ENCODE peak calls at places on chromosomes 13 and 19, in seven cellular contexts. One of them, this sample, is unnamed.

GRCh38 chr13:99353836-99354235 is 46.6 kb upstream of the GPR183 start:
- DNase-seq in SK-N-SH: no peak
- DNase-seq in spleen: no peak
- DNase-seq in endothelial cell of umbilical vein: no peak
- DNase-seq in breast epithelium: no peak
- DNase-seq in esophagus muscularis mucosa: peak; percentile 82
- DNase-seq in GM12892: no peak
- DNase-seq in this sample: no peak

GRCh38 chr13:45333973-45334922 is 6.7 kb downstream of the TPT1 start:
- DNase-seq in SK-N-SH: no peak
- DNase-seq in spleen: no peak
- DNase-seq in endothelial cell of umbilical vein: peak; percentile 45
- DNase-seq in breast epithelium: no peak
- DNase-seq in esophagus muscularis mucosa: no peak
- DNase-seq in GM12892: no peak
- DNase-seq in this sample: no peak

GRCh38 chr13:44313674-44314073 is 60.0 kb upstream of the SERP2 start:
- DNase-seq in SK-N-SH: no peak
- DNase-seq in spleen: no peak
- DNase-seq in endothelial cell of umbilical vein: peak; percentile 76
- DNase-seq in breast epithelium: no peak
- DNase-seq in esophagus muscularis mucosa: no peak
- DNase-seq in GM12892: no peak
- DNase-seq in this sample: no peak

GRCh38 chr13:108566413-108567170 is 62.8 kb upstream of the MYO16 start:
- DNase-seq in SK-N-SH: no peak
- DNase-seq in spleen: no peak
- DNase-seq in endothelial cell of umbilical vein: no peak
- DNase-seq in breast epithelium: no peak
- DNase-seq in esophagus muscularis mucosa: no peak
- DNase-seq in GM12892: no peak
- DNase-seq in this sample: no peak

GRCh38 chr19:44111910-44112463 is 1.2 kb upstream of the ZNF225 start:
- DNase-seq in SK-N-SH: peak; percentile 24
- DNase-seq in spleen: no peak
- DNase-seq in endothelial cell of umbilical vein: peak; percentile 65
- DNase-seq in breast epithelium: no peak
- DNase-seq in esophagus muscularis mucosa: no peak
- DNase-seq in GM12892: no peak
- DNase-seq in this sample: no peak

GRCh38 chr19:41447732-41448332 is 4.9 kb downstream of the ERICH4 start:
- DNase-seq in SK-N-SH: no peak
- DNase-seq in spleen: no peak
- DNase-seq in endothelial cell of umbilical vein: no peak
- DNase-seq in breast epithelium: no peak
- DNase-seq in esophagus muscularis mucosa: no peak
- DNase-seq in GM12892: no peak
- DNase-seq in this sample: no peak

GRCh38 chr13:22077205-22077683 is 406.4 kb downstream of the FGF9 start:
- DNase-seq in SK-N-SH: no peak
- DNase-seq in spleen: no peak
- DNase-seq in endothelial cell of umbilical vein: no peak
- DNase-seq in breast epithelium: no peak
- DNase-seq in esophagus muscularis mucosa: no peak
- DNase-seq in GM12892: no peak
- DNase-seq in this sample: no peak

GRCh38 chr19:31674503-31675186 is 325.4 kb upstream of the TSHZ3 start:
- DNase-seq in SK-N-SH: no peak
- DNase-seq in spleen: no peak
- DNase-seq in endothelial cell of umbilical vein: no peak
- DNase-seq in breast epithelium: no peak
- DNase-seq in esophagus muscularis mucosa: peak; percentile 37
- DNase-seq in GM12892: no peak
- DNase-seq in this sample: no peak

GRCh38 chr13:25180450-25180794 is 8.3 kb upstream of the AMER2 start:
- DNase-seq in SK-N-SH: no peak
- DNase-seq in spleen: no peak
- DNase-seq in endothelial cell of umbilical vein: no peak
- DNase-seq in breast epithelium: no peak
- DNase-seq in esophagus muscularis mucosa: no peak
- DNase-seq in GM12892: no peak
- DNase-seq in this sample: no peak

GRCh38 chr19:13241321-13242104 is 91.3 kb downstream of the IER2 start:
- DNase-seq in SK-N-SH: no peak
- DNase-seq in spleen: no peak
- DNase-seq in endothelial cell of umbilical vein: no peak
- DNase-seq in breast epithelium: no peak
- DNase-seq in esophagus muscularis mucosa: no peak
- DNase-seq in GM12892: no peak
- DNase-seq in this sample: no peak

GRCh38 chr13:21465710-21466160 is 6.6 kb upstream of the ZDHHC20 start:
- DNase-seq in SK-N-SH: no peak
- DNase-seq in spleen: no peak
- DNase-seq in endothelial cell of umbilical vein: no peak
- DNase-seq in breast epithelium: no peak
- DNase-seq in esophagus muscularis mucosa: no peak
- DNase-seq in GM12892: no peak
- DNase-seq in this sample: no peak

GRCh38 chr19:42150940-42151339 is 18.7 kb upstream of the POU2F2 start:
- DNase-seq in SK-N-SH: peak; percentile 50
- DNase-seq in spleen: no peak
- DNase-seq in endothelial cell of umbilical vein: no peak
- DNase-seq in breast epithelium: no peak
- DNase-seq in esophagus muscularis mucosa: no peak
- DNase-seq in GM12892: no peak
- DNase-seq in this sample: no peak

GRCh38 chr13:66532146-66532545 is 698.0 kb downstream of the PCDH9 start:
- DNase-seq in SK-N-SH: no peak
- DNase-seq in spleen: no peak
- DNase-seq in endothelial cell of umbilical vein: no peak
- DNase-seq in breast epithelium: no peak
- DNase-seq in esophagus muscularis mucosa: no peak
- DNase-seq in GM12892: no peak
- DNase-seq in this sample: no peak

GRCh38 chr19:588093-588742 is 1.5 kb upstream of the HCN2 start:
- DNase-seq in SK-N-SH: peak; percentile 92
- DNase-seq in spleen: no peak
- DNase-seq in endothelial cell of umbilical vein: peak; percentile 59
- DNase-seq in breast epithelium: peak; percentile 52
- DNase-seq in esophagus muscularis mucosa: no peak
- DNase-seq in GM12892: peak; percentile 61
- DNase-seq in this sample: peak; percentile 62

GRCh38 chr19:55160128-55160985 is 2.8 kb upstream of the TNNI3 start:
- DNase-seq in SK-N-SH: peak; percentile 98
- DNase-seq in spleen: peak; percentile 95
- DNase-seq in endothelial cell of umbilical vein: peak; percentile 85
- DNase-seq in breast epithelium: peak; percentile 58
- DNase-seq in esophagus muscularis mucosa: no peak
- DNase-seq in GM12892: peak; percentile 97
- DNase-seq in this sample: peak; percentile 99

GRCh38 chr13:71922191-71922590 is 55.2 kb upstream of the DACH1 start:
- DNase-seq in SK-N-SH: no peak
- DNase-seq in spleen: no peak
- DNase-seq in endothelial cell of umbilical vein: no peak
- DNase-seq in breast epithelium: no peak
- DNase-seq in esophagus muscularis mucosa: no peak
- DNase-seq in GM12892: no peak
- DNase-seq in this sample: no peak

GRCh38 chr19:31337007-31337914 is 12.0 kb downstream of the TSHZ3 start:
- DNase-seq in SK-N-SH: no peak
- DNase-seq in spleen: no peak
- DNase-seq in endothelial cell of umbilical vein: no peak
- DNase-seq in breast epithelium: no peak
- DNase-seq in esophagus muscularis mucosa: no peak
- DNase-seq in GM12892: no peak
- DNase-seq in this sample: no peak

GRCh38 chr13:22227895-22228294 is 557.0 kb downstream of the FGF9 start:
- DNase-seq in SK-N-SH: no peak
- DNase-seq in spleen: no peak
- DNase-seq in endothelial cell of umbilical vein: no peak
- DNase-seq in breast epithelium: no peak
- DNase-seq in esophagus muscularis mucosa: no peak
- DNase-seq in GM12892: no peak
- DNase-seq in this sample: no peak

GRCh38 chr19:49340069-49340864 is 5.1 kb downstream of the CD37 start:
- DNase-seq in SK-N-SH: no peak
- DNase-seq in spleen: peak; percentile 95
- DNase-seq in endothelial cell of umbilical vein: peak; percentile 56
- DNase-seq in breast epithelium: peak; percentile 32
- DNase-seq in esophagus muscularis mucosa: peak; percentile 39
- DNase-seq in GM12892: peak; percentile 89
- DNase-seq in this sample: peak; percentile 83
- TF ChIP-seq POLR2AphosphoS5 in SK-N-SH: no peak
- TF ChIP-seq POLR2AphosphoS5 in spleen: peak; percentile 93
- TF ChIP-seq POLR2AphosphoS5 in endothelial cell of umbilical vein: no peak
- TF ChIP-seq POLR2AphosphoS5 in breast epithelium: no peak
- TF ChIP-seq POLR2AphosphoS5 in esophagus muscularis mucosa: no peak
- TF ChIP-seq POLR2AphosphoS5 in GM12892: no peak
- TF ChIP-seq POLR2AphosphoS5 in this sample: no peak

GRCh38 chr13:80341098-80341701 is at the start of gene SPRY2:
- DNase-seq in SK-N-SH: peak; percentile 92
- DNase-seq in spleen: peak; percentile 92
- DNase-seq in endothelial cell of umbilical vein: peak; percentile 97
- DNase-seq in breast epithelium: peak; percentile 91
- DNase-seq in esophagus muscularis mucosa: peak; percentile 98
- DNase-seq in GM12892: no peak
- DNase-seq in this sample: no peak

GRCh38 chr13:80341771-80342271 is 895 bp upstream of the SPRY2 start:
- DNase-seq in SK-N-SH: peak; percentile 80
- DNase-seq in spleen: peak; percentile 77
- DNase-seq in endothelial cell of umbilical vein: peak; percentile 62
- DNase-seq in breast epithelium: peak; percentile 46
- DNase-seq in esophagus muscularis mucosa: no peak
- DNase-seq in GM12892: no peak
- DNase-seq in this sample: no peak

GRCh38 chr13:80339841-80340642 is 884 bp downstream of the SPRY2 start:
- DNase-seq in SK-N-SH: peak; percentile 60
- DNase-seq in spleen: peak; percentile 88
- DNase-seq in endothelial cell of umbilical vein: peak; percentile 49
- DNase-seq in breast epithelium: peak; percentile 27
- DNase-seq in esophagus muscularis mucosa: no peak
- DNase-seq in GM12892: no peak
- DNase-seq in this sample: no peak

GRCh38 chr13:80340643-80341097 is 256 bp downstream of the SPRY2 start:
- DNase-seq in SK-N-SH: no peak
- DNase-seq in spleen: no peak
- DNase-seq in endothelial cell of umbilical vein: peak; percentile 66
- DNase-seq in breast epithelium: peak; percentile 25
- DNase-seq in esophagus muscularis mucosa: no peak
- DNase-seq in GM12892: no peak
- DNase-seq in this sample: no peak

DNA sequence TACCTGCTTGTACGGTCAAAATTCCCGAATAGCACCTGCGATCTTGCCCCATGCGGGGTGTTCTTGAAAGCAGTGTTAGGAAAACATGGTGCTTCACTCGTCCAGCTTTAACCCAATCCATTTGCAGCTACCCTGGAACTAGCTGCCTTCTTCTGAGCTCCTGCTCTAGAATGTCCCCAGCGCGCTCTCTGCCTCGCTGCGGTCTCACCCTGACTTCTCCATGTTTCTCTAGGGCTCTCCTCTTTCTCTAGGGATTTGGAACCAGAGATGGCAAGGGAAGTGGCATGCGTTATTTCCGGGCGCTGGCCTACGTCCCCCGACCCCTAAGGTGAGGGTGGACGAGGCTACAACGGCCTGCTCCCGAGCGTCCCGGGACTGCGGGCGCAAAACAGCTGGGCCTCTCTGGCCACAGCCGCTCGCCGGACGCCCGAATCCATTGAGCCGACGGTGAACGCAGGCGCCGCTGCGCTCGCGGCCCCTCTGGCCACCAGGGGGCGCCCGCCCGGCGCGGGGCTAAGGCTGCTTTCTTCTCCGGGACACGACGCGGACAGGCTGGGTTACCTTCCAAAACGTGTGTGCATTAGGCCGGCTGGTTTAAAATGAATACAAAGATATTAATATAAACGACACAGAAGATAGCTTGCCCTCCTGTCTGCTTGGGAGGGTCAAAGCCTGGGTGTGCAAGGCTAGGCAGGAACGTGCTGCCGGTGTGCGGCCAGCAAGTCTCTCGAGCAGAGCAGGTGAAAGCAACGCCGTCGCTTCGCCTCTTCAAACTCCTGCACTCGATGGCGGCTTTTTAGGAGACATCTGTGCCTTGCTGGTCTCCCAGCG is 1.8 kb upstream of the SPRY2 start:
- DNase-seq in SK-N-SH: peak; percentile 84
- DNase-seq in spleen: peak; percentile 97
- DNase-seq in endothelial cell of umbilical vein: peak; percentile 83
- DNase-seq in breast epithelium: peak; percentile 69
- DNase-seq in esophagus muscularis mucosa: peak; percentile 96
- DNase-seq in GM12892: no peak
- DNase-seq in this sample: no peak
- TF ChIP-seq POLR2AphosphoS5 in SK-N-SH: no peak
- TF ChIP-seq POLR2AphosphoS5 in spleen: peak; percentile 52
- TF ChIP-seq POLR2AphosphoS5 in endothelial cell of umbilical vein: peak; percentile 37
- TF ChIP-seq POLR2AphosphoS5 in breast epithelium: peak; percentile 75
- TF ChIP-seq POLR2AphosphoS5 in esophagus muscularis mucosa: peak; percentile 59
- TF ChIP-seq POLR2AphosphoS5 in GM12892: no peak
- TF ChIP-seq POLR2AphosphoS5 in this sample: no peak

GRCh38 chr13:100491164-100491847 is 97.3 kb downstream of the GGACT start:
- DNase-seq in SK-N-SH: no peak
- DNase-seq in spleen: no peak
- DNase-seq in endothelial cell of umbilical vein: peak; percentile 86
- DNase-seq in breast epithelium: no peak
- DNase-seq in esophagus muscularis mucosa: no peak
- DNase-seq in GM12892: no peak
- DNase-seq in this sample: no peak
- TF ChIP-seq POLR2AphosphoS5 in SK-N-SH: no peak
- TF ChIP-seq POLR2AphosphoS5 in spleen: no peak
- TF ChIP-seq POLR2AphosphoS5 in endothelial cell of umbilical vein: no peak
- TF ChIP-seq POLR2AphosphoS5 in breast epithelium: no peak
- TF ChIP-seq POLR2AphosphoS5 in esophagus muscularis mucosa: peak; percentile 48
- TF ChIP-seq POLR2AphosphoS5 in GM12892: no peak
- TF ChIP-seq POLR2AphosphoS5 in this sample: no peak

DNA sequence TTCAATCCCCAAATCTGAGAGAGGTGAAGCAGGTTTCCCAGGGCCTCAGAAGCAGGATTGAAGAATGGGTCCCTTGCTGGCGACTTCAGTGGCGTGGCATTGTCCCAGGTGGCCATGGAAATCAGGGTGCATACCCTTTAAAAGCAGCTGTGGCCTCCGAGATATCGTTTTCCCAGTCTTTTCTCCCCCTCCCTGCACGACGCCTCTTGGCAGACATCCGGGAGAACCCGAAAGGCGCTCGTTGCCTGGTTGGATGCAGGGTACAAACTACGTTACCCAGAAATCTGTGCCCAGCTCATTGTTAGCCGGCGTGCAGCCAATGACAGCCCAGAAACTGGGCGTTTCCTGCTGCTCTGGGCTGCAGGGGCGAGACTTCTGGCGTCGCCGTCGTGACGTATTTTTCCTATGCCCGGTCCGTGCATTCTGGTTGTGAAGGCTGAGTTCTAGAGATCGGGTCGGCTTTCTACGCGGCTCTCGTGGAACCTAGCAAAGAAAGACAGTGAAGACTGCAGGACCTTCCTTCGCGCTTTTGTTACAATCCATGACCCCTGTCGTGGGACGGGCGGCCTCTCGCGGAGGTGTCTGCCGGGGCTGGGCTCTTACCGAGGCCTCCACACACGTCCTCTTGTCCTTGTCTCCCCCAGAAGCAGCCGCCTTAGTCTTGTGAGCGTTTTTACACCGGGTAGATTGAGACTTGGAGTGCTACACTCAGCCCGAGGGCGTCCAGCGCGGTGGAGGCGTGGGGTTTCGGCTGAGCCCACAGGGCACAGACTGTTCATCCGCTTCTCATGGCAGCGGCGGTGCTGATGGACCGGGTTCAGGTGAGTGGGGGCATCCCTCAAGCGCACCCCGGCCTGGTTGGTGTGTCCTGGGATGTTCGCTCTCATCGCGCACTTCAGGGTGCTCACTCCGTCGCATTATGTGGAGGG is at the start of gene ZNF304:
- DNase-seq in SK-N-SH: peak; percentile 90
- DNase-seq in spleen: peak; percentile 97
- DNase-seq in endothelial cell of umbilical vein: peak; percentile 95
- DNase-seq in breast epithelium: peak; percentile 94
- DNase-seq in esophagus muscularis mucosa: peak; percentile 97
- DNase-seq in GM12892: peak; percentile 88
- DNase-seq in this sample: peak; percentile 83
- TF ChIP-seq POLR2AphosphoS5 in SK-N-SH: peak; percentile 60
- TF ChIP-seq POLR2AphosphoS5 in spleen: peak; percentile 85
- TF ChIP-seq POLR2AphosphoS5 in endothelial cell of umbilical vein: peak; percentile 48
- TF ChIP-seq POLR2AphosphoS5 in breast epithelium: no peak
- TF ChIP-seq POLR2AphosphoS5 in esophagus muscularis mucosa: peak; percentile 81
- TF ChIP-seq POLR2AphosphoS5 in GM12892: no peak
- TF ChIP-seq POLR2AphosphoS5 in this sample: no peak